ENCODE peak calls at places on chromosomes 1 and 21, in nine cellular contexts. U, Z, P, J, O, B, E, Q and S are unnamed samples.
A peak's percentile ranks its signal among the peaks of the same experiment; 100 is the strongest.

GRCh38 chr1:183952101-183952500 is 85.4 kb downstream of the COLGALT2 start:
- DNase-seq in U (no peak), P (no peak), B (no peak), J (no peak), Q (no peak), Z (no peak), E (no peak), O (no peak), S (no peak)

GRCh38 chr1:232793944-232794343 is 11.3 kb upstream of the MAP10 start:
- DNase-seq in Q (no peak), Z (no peak), P (peak; percentile 32), B (no peak), E (peak; percentile 2), J (no peak), O (peak; percentile 11), U (no peak), S (no peak)

GRCh38 chr21:25362375-25363267 is 244.7 kb downstream of the MRPL39 start:
- DNase-seq in U (no peak), E (no peak), J (no peak), Q (peak; percentile 45), B (no peak), P (no peak), O (no peak), Z (no peak), S (no peak)

GRCh38 chr1:202131956-202132821 is 9.5 kb downstream of the GPR37L1 start:
- DNase-seq in E (no peak), Q (no peak), O (no peak), Z (peak; percentile 81), B (no peak), U (peak; percentile 44), J (peak; percentile 46), P (peak; percentile 38), S (no peak)

GRCh38 chr21:16420086-16420724 is 690.4 kb downstream of the USP25 start:
- DNase-seq in Q (no peak), U (no peak), Z (no peak), O (no peak), P (no peak), E (no peak), J (peak; percentile 42), B (no peak), S (no peak)

GRCh38 chr1:102110591-102110990 is 113.9 kb upstream of the OLFM3 start:
- DNase-seq in P (no peak), J (no peak), Q (no peak), U (no peak), E (no peak), O (no peak), B (no peak), Z (no peak), S (no peak)

GRCh38 chr1:5594056-5594956 is 397.9 kb downstream of the NPHP4 start:
- DNase-seq in P (no peak), Q (no peak), O (no peak), U (no peak), Z (no peak), J (peak; percentile 16), B (peak; percentile 72), E (no peak), S (peak; percentile 37)

GRCh38 chr1:211174375-211174774 is 40.4 kb upstream of the KCNH1 start:
- DNase-seq in E (no peak), B (no peak), Q (no peak), Z (no peak), U (no peak), O (no peak), P (no peak), J (no peak), S (no peak)

GRCh38 chr1:47191940-47192457 is 2.2 kb upstream of the PDZK1IP1 start:
- DNase-seq in B (no peak), P (peak; percentile 41), E (no peak), Z (no peak), Q (peak; percentile 30), U (no peak), O (no peak), J (no peak), S (no peak)

GRCh38 chr21:25862596-25862995 is 127.8 kb downstream of the GABPA start:
- DNase-seq in B (no peak), Q (no peak), Z (no peak), P (no peak), J (no peak), U (peak; percentile 69), O (no peak), E (peak; percentile 18), S (no peak)

GRCh38 chr1:181087400-181087901 is 1.0 kb upstream of the IER5 start:
- DNase-seq in B (no peak), Z (no peak), E (no peak), O (no peak), U (no peak), P (no peak), J (no peak), Q (no peak), S (no peak)

GRCh38 chr1:1597275-1597930 is 2.5 kb downstream of the FNDC10 start:
- DNase-seq in U (peak; percentile 76), E (no peak), B (no peak), Q (peak; percentile 78), O (no peak), J (no peak), P (no peak), Z (no peak), S (no peak)

GRCh38 chr1:97903626-97904025 is 17.2 kb downstream of the DPYD start:
- DNase-seq in J (no peak), P (no peak), E (no peak), Z (no peak), U (no peak), Q (no peak), O (no peak), B (no peak), S (no peak)

GRCh38 chr21:38067086-38067739 is 151.0 kb upstream of the KCNJ6 start:
- DNase-seq in P (no peak), Z (no peak), Q (no peak), B (no peak), E (no peak), O (no peak), J (no peak), U (no peak), S (no peak)

GRCh38 chr1:41474490-41475271 is 9.8 kb downstream of the EDN2 start:
- DNase-seq in U (peak; percentile 28), Q (peak; percentile 64), J (no peak), E (no peak), P (peak; percentile 39), B (no peak), Z (peak; percentile 63), O (no peak), S (no peak)
- TF ChIP-seq POLR2AphosphoS5 in U (no peak), Q (no peak), J (no peak), E (no peak), P (peak; percentile 69), B (peak; percentile 78), Z (no peak), O (no peak), S (peak; percentile 71)

GRCh38 chr1:15883326-15883725 is 35.8 kb downstream of the SPEN start:
- DNase-seq in P (no peak), U (no peak), E (no peak), Q (no peak), Z (no peak), B (peak; percentile 77), O (no peak), J (no peak), S (no peak)

GRCh38 chr1:15886613-15887167 is 39.2 kb downstream of the SPEN start:
- DNase-seq in B (peak; percentile 42), Q (no peak), P (no peak), J (no peak), Z (no peak), O (no peak), E (no peak), U (no peak), S (no peak)

GRCh38 chr1:15884477-15884876 is 37.0 kb downstream of the SPEN start:
- DNase-seq in P (no peak), U (no peak), E (no peak), B (no peak), Q (no peak), Z (no peak), J (no peak), O (no peak), S (no peak)

GRCh38 chr1:15885701-15886612 is 38.5 kb downstream of the SPEN start:
- DNase-seq in O (peak; percentile 87), B (peak; percentile 99), P (peak; percentile 97), U (peak; percentile 94), E (peak; percentile 41), J (peak; percentile 96), Q (peak; percentile 96), Z (peak; percentile 98), S (peak; percentile 98)

DNA sequence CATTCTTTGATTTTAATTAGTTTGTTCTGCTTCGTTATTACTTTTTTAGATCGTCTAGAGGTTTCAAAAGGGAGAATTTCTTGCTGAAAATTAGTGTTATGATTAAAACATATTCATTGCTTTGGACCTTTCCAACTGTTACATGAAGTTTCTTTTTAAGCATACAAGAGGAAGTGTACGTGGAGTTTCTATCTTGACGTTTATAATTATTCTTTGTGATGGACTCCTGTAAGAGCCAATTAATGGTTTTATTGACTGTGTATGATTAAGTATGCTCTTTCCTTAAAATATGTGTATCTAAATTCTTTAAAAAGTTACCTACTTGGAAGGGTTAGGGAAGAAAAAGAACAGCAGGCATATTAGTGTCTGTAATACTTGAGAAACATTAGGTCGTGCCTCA is 37.8 kb downstream of the SPEN start:
- DNase-seq in Z (no peak), B (no peak), O (no peak), E (no peak), J (no peak), Q (no peak), U (no peak), P (no peak), S (no peak)
- H3K27ac ChIP-seq in Z (peak overlapping the region; percentile 93), B (peak overlapping the region; percentile 80), O (peak overlapping the region; percentile 89), E (peak overlapping the region; percentile 60), J (peak overlapping the region; percentile 88), Q (peak overlapping the region; percentile 86), U (peak overlapping the region; percentile 92), P (peak overlapping the region; percentile 94), S (peak overlapping the region; percentile 88)

GRCh38 chr1:156766288-156767100 is 841 bp upstream of the PRCC start:
- DNase-seq in Z (peak; percentile 29), O (no peak), B (no peak), P (no peak), Q (peak; percentile 84), E (no peak), U (peak; percentile 44), J (no peak), S (no peak)
- TF ChIP-seq POLR2AphosphoS5 in Z (no peak), O (no peak), B (no peak), P (no peak), Q (no peak), E (peak; percentile 72), U (no peak), J (no peak), S (no peak)

GRCh38 chr1:229220163-229220846 is 50.6 kb upstream of the RAB4A start:
- DNase-seq in J (no peak), Q (no peak), P (no peak), B (no peak), E (no peak), O (no peak), Z (no peak), U (no peak), S (no peak)

GRCh38 chr1:229223498-229223897 is 47.4 kb upstream of the RAB4A start:
- DNase-seq in O (no peak), Q (no peak), P (no peak), U (no peak), B (no peak), Z (no peak), E (no peak), J (peak; percentile 77), S (no peak)

GRCh38 chr1:229218612-229219025 is 52.3 kb upstream of the RAB4A start:
- DNase-seq in B (no peak), Z (no peak), Q (no peak), O (no peak), E (no peak), U (no peak), J (no peak), P (no peak), S (no peak)

GRCh38 chr1:229222081-229222480 is 48.8 kb upstream of the RAB4A start:
- DNase-seq in E (no peak), O (no peak), U (no peak), J (no peak), Q (no peak), B (no peak), P (no peak), Z (no peak), S (peak; percentile 19)

GRCh38 chr1:229221106-229222019 is 49.5 kb upstream of the RAB4A start:
- DNase-seq in E (no peak), Z (no peak), U (no peak), P (peak; percentile 59), O (no peak), B (no peak), J (peak; percentile 76), Q (no peak), S (no peak)
- H3K27ac ChIP-seq in E (no peak overlapping the region), Z (peak overlapping the region; percentile 66), U (no peak overlapping the region), P (peak overlapping the region; percentile 77), O (no peak overlapping the region), B (no peak overlapping the region), J (peak overlapping the region; percentile 84), Q (no peak overlapping the region), S (no peak overlapping the region)